ENCODE peak calls at places on chromosome 17, in five cellular contexts. One of them, this sample, is unnamed.

GRCh38 chr17:57009737-57010445 is 32.0 kb downstream of the SCPEP1 start:
- DNase-seq in heart left ventricle: no peak
- DNase-seq in astrocyte of the spinal cord: peak
- DNase-seq in AG04450: no peak
- DNase-seq in psoas muscle: peak
- DNase-seq in this sample: no peak

GRCh38 chr17:28751600-28752366 is 8.0 kb downstream of the TRAF4 start:
- DNase-seq in heart left ventricle: no peak
- DNase-seq in AG04450: no peak
- DNase-seq in psoas muscle: peak
- DNase-seq in astrocyte of the spinal cord: no peak
- DNase-seq in this sample: no peak

GRCh38 chr17:40121191-40121885 is 433 bp upstream of the MSL1 start:
- DNase-seq in astrocyte of the spinal cord: peak
- DNase-seq in AG04450: no peak
- DNase-seq in psoas muscle: peak
- DNase-seq in heart left ventricle: peak
- DNase-seq in this sample: no peak

GRCh38 chr17:4901648-4902344 is 1.1 kb downstream of the CHRNE start:
- DNase-seq in astrocyte of the spinal cord: no peak
- DNase-seq in AG04450: no peak
- DNase-seq in psoas muscle: peak
- DNase-seq in heart left ventricle: peak
- DNase-seq in this sample: no peak

GRCh38 chr17:9818760-9819159 is 3.1 kb downstream of the GSG1L2 start:
- DNase-seq in heart left ventricle: no peak
- DNase-seq in psoas muscle: no peak
- DNase-seq in astrocyte of the spinal cord: no peak
- DNase-seq in AG04450: no peak
- DNase-seq in this sample: no peak

GRCh38 chr17:22503322-22503899 is 811.1 kb downstream of the KCNJ18 start:
- DNase-seq in astrocyte of the spinal cord: no peak
- DNase-seq in psoas muscle: no peak
- DNase-seq in AG04450: no peak
- DNase-seq in heart left ventricle: no peak
- DNase-seq in this sample: no peak

GRCh38 chr17:8489841-8490240 is 54.2 kb downstream of the NDEL1 start:
- DNase-seq in AG04450: no peak
- DNase-seq in astrocyte of the spinal cord: peak
- DNase-seq in heart left ventricle: no peak
- DNase-seq in psoas muscle: no peak
- DNase-seq in this sample: no peak

GRCh38 chr17:40348136-40348504 is 16.4 kb downstream of the GJD3 start:
- DNase-seq in heart left ventricle: no peak
- DNase-seq in AG04450: no peak
- DNase-seq in psoas muscle: no peak
- DNase-seq in astrocyte of the spinal cord: no peak
- DNase-seq in this sample: no peak

GRCh38 chr17:82314721-82315605 is 2.4 kb downstream of the CD7 start:
- DNase-seq in heart left ventricle: no peak
- DNase-seq in AG04450: no peak
- DNase-seq in astrocyte of the spinal cord: no peak
- DNase-seq in psoas muscle: no peak
- DNase-seq in this sample: no peak

GRCh38 chr17:81329279-81329926 is 34.3 kb upstream of the SLC38A10 start:
- DNase-seq in AG04450: peak
- DNase-seq in astrocyte of the spinal cord: peak
- DNase-seq in heart left ventricle: peak
- DNase-seq in psoas muscle: peak
- DNase-seq in this sample: peak

GRCh38 chr17:13426991-13427390 is 174.7 kb downstream of the HS3ST3A1 start:
- DNase-seq in AG04450: no peak
- DNase-seq in astrocyte of the spinal cord: no peak
- DNase-seq in psoas muscle: no peak
- DNase-seq in heart left ventricle: no peak
- DNase-seq in this sample: no peak

GRCh38 chr17:10814083-10814482 is 10.2 kb upstream of the TMEM238L start:
- DNase-seq in heart left ventricle: no peak
- DNase-seq in astrocyte of the spinal cord: no peak
- DNase-seq in AG04450: no peak
- DNase-seq in psoas muscle: no peak
- DNase-seq in this sample: no peak

GRCh38 chr17:50120475-50121253 is 9.3 kb downstream of the SAMD14 start:
- DNase-seq in AG04450: no peak
- DNase-seq in psoas muscle: no peak
- DNase-seq in heart left ventricle: no peak
- DNase-seq in astrocyte of the spinal cord: no peak
- DNase-seq in this sample: no peak

GRCh38 chr17:46865100-46865499 is 13.7 kb downstream of the WNT9B start:
- DNase-seq in AG04450: peak
- DNase-seq in heart left ventricle: no peak
- DNase-seq in astrocyte of the spinal cord: peak
- DNase-seq in psoas muscle: no peak
- DNase-seq in this sample: no peak

GRCh38 chr17:17713839-17714238 is 32.6 kb downstream of the RAI1 start:
- DNase-seq in AG04450: no peak
- DNase-seq in heart left ventricle: no peak
- DNase-seq in psoas muscle: no peak
- DNase-seq in astrocyte of the spinal cord: no peak
- DNase-seq in this sample: no peak

GRCh38 chr17:44354582-44355309 is 8.9 kb downstream of the FAM171A2 start:
- DNase-seq in astrocyte of the spinal cord: no peak
- DNase-seq in heart left ventricle: peak
- DNase-seq in psoas muscle: no peak
- DNase-seq in AG04450: no peak
- DNase-seq in this sample: no peak
- H3K4me3 ChIP-seq in astrocyte of the spinal cord: no peak
- H3K4me3 ChIP-seq in heart left ventricle: no peak
- H3K4me3 ChIP-seq in psoas muscle: no peak
- H3K4me3 ChIP-seq in AG04450: no peak
- H3K4me3 ChIP-seq in this sample: no peak

GRCh38 chr17:33858682-33859081 is 396.4 kb upstream of the CCL2 start:
- DNase-seq in psoas muscle: no peak
- DNase-seq in AG04450: no peak
- DNase-seq in heart left ventricle: no peak
- DNase-seq in astrocyte of the spinal cord: no peak
- DNase-seq in this sample: no peak
- TF ChIP-seq CTCF in psoas muscle: no peak
- TF ChIP-seq CTCF in AG04450: no peak
- TF ChIP-seq CTCF in heart left ventricle: no peak
- TF ChIP-seq CTCF in astrocyte of the spinal cord: no peak
- TF ChIP-seq CTCF in this sample: no peak

GRCh38 chr17:65562206-65562531 is 721 bp upstream of the AXIN2 start:
- DNase-seq in psoas muscle: no peak
- DNase-seq in heart left ventricle: no peak
- DNase-seq in AG04450: no peak
- DNase-seq in astrocyte of the spinal cord: no peak
- DNase-seq in this sample: no peak

GRCh38 chr17:65567566-65567965 is 6.1 kb upstream of the AXIN2 start:
- DNase-seq in heart left ventricle: no peak
- DNase-seq in astrocyte of the spinal cord: no peak
- DNase-seq in AG04450: no peak
- DNase-seq in psoas muscle: no peak
- DNase-seq in this sample: no peak

GRCh38 chr17:65565559-65565958 is 4.1 kb upstream of the AXIN2 start:
- DNase-seq in heart left ventricle: no peak
- DNase-seq in psoas muscle: no peak
- DNase-seq in astrocyte of the spinal cord: no peak
- DNase-seq in AG04450: no peak
- DNase-seq in this sample: no peak

GRCh38 chr17:65561394-65562205 is at the start of gene AXIN2:
- DNase-seq in psoas muscle: peak
- DNase-seq in AG04450: peak
- DNase-seq in astrocyte of the spinal cord: peak
- DNase-seq in heart left ventricle: peak
- DNase-seq in this sample: peak

GRCh38 chr17:65564793-65565192 is 3.3 kb upstream of the AXIN2 start:
- DNase-seq in AG04450: no peak
- DNase-seq in astrocyte of the spinal cord: peak
- DNase-seq in psoas muscle: no peak
- DNase-seq in heart left ventricle: no peak
- DNase-seq in this sample: no peak
- H3K4me3 ChIP-seq in AG04450: no peak
- H3K4me3 ChIP-seq in astrocyte of the spinal cord: no peak
- H3K4me3 ChIP-seq in psoas muscle: peak
- H3K4me3 ChIP-seq in heart left ventricle: no peak
- H3K4me3 ChIP-seq in this sample: no peak

DNA sequence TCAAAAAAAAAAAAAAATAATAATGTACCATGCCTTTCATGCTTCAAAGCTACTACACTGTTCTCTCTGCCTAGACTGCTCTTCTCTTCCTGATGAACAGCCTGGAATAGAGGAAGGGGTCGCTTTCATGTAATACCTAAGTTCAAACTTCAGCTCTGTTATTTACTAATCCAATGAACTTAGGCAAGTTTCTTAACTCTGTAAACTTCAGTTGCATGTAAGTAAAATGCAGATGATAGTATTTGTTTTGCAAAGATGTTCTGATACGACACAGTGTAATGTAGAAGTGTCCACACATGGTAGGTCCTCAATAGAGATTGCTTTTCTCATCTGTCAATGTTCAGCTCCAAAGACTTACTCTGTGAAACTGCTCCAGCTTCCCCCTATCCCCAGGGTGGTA is 6.6 kb downstream of the COA3 start:
- DNase-seq in AG04450: no peak
- DNase-seq in astrocyte of the spinal cord: no peak
- DNase-seq in heart left ventricle: no peak
- DNase-seq in psoas muscle: no peak
- DNase-seq in this sample: no peak
- TF ChIP-seq CTCF in AG04450: no peak
- TF ChIP-seq CTCF in astrocyte of the spinal cord: no peak
- TF ChIP-seq CTCF in heart left ventricle: no peak
- TF ChIP-seq CTCF in psoas muscle: no peak
- TF ChIP-seq CTCF in this sample: no peak

DNA sequence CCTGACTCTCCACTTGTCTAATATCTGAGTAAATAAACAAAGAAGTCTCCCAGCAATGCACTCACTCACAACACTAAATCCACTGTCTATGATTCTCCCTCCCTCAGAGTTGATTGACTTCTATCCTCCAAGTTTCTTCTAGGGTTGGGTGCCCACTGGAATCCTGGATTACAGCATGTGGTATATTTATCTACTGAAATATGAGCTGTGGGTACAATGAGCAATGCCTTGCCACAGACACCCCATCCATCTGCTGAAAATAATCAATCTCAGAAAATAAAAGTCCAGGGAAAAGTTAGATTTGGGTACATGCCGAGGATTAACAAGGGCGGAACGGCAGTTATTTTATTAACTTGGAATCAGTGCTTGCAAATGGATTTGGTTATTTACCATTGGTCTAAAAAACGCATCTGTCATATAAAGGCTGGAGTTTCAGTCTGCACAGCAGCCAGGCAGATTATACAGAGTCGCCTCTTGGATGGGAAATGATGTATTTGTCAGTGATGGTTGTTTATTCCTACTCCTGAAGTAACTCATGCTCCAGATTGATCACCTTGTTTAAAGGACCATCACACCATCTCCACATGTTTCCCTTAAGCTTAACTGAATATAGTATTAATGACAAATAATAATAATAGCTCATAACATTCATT is 193.9 kb upstream of the SOX9 start:
- DNase-seq in AG04450: no peak
- DNase-seq in psoas muscle: no peak
- DNase-seq in heart left ventricle: no peak
- DNase-seq in astrocyte of the spinal cord: no peak
- DNase-seq in this sample: no peak
- H3K4me3 ChIP-seq in AG04450: no peak
- H3K4me3 ChIP-seq in psoas muscle: no peak
- H3K4me3 ChIP-seq in heart left ventricle: no peak
- H3K4me3 ChIP-seq in astrocyte of the spinal cord: no peak
- H3K4me3 ChIP-seq in this sample: no peak

This sample was measured in astrocyte of the cerebellum.